ENCODE peak calls at places on chromosomes 5 and 9, in four cellular contexts. One of them, this sample, is unnamed.

GRCh38 chr9:121253821-121254471 is 14.0 kb upstream of the GSN start:
- DNase-seq in IMR-90: no peak
- DNase-seq in mesenchymal stem cell: no peak
- DNase-seq in neuronal stem cell: no peak
- DNase-seq in this sample: no peak

GRCh38 chr9:97441729-97442128 is 29.8 kb downstream of the TDRD7 start:
- DNase-seq in mesenchymal stem cell: no peak
- DNase-seq in IMR-90: no peak
- DNase-seq in neuronal stem cell: no peak
- DNase-seq in this sample: no peak

GRCh38 chr5:127080001-127080478 is 6.7 kb upstream of the C5orf63 start:
- DNase-seq in IMR-90: no peak
- DNase-seq in neuronal stem cell: no peak
- DNase-seq in mesenchymal stem cell: peak; percentile 9
- DNase-seq in this sample: peak; percentile 76

GRCh38 chr9:109225629-109226028 is 58.6 kb upstream of the FRRS1L start:
- DNase-seq in neuronal stem cell: no peak
- DNase-seq in mesenchymal stem cell: no peak
- DNase-seq in IMR-90: no peak
- DNase-seq in this sample: no peak

GRCh38 chr5:32445831-32446614 is 1.5 kb upstream of the ZFR start:
- DNase-seq in IMR-90: no peak
- DNase-seq in neuronal stem cell: no peak
- DNase-seq in mesenchymal stem cell: no peak
- DNase-seq in this sample: no peak

GRCh38 chr9:122095010-122095767 is 2.1 kb upstream of the TTLL11 start:
- DNase-seq in IMR-90: peak; percentile 65
- DNase-seq in mesenchymal stem cell: peak; percentile 73
- DNase-seq in neuronal stem cell: peak; percentile 66
- DNase-seq in this sample: peak; percentile 44

GRCh38 chr9:114047717-114048116 is 30.4 kb downstream of the AMBP start:
- DNase-seq in neuronal stem cell: no peak
- DNase-seq in IMR-90: no peak
- DNase-seq in mesenchymal stem cell: peak; percentile 15
- DNase-seq in this sample: peak; percentile 17

GRCh38 chr9:37301369-37302172 is 120.9 kb upstream of the GRHPR start:
- DNase-seq in mesenchymal stem cell: no peak
- DNase-seq in neuronal stem cell: no peak
- DNase-seq in IMR-90: no peak
- DNase-seq in this sample: no peak

GRCh38 chr5:1065891-1066650 is 45.8 kb downstream of the SLC12A7 start:
- DNase-seq in neuronal stem cell: no peak
- DNase-seq in mesenchymal stem cell: no peak
- DNase-seq in IMR-90: no peak
- DNase-seq in this sample: no peak

GRCh38 chr5:139671096-139671841 is 23.1 kb downstream of the CXXC5 start:
- DNase-seq in mesenchymal stem cell: peak; percentile 47
- DNase-seq in IMR-90: no peak
- DNase-seq in neuronal stem cell: no peak
- DNase-seq in this sample: no peak

GRCh38 chr5:69238760-69239251 is 4.1 kb downstream of the CDK7 start:
- DNase-seq in IMR-90: peak; percentile 96
- DNase-seq in mesenchymal stem cell: peak; percentile 69
- DNase-seq in neuronal stem cell: no peak
- DNase-seq in this sample: peak; percentile 85

GRCh38 chr9:134374301-134375010 is 48.2 kb downstream of the RXRA start:
- DNase-seq in mesenchymal stem cell: no peak
- DNase-seq in neuronal stem cell: no peak
- DNase-seq in IMR-90: no peak
- DNase-seq in this sample: no peak

GRCh38 chr5:156383510-156383909 is 56.5 kb downstream of the SGCD start:
- DNase-seq in mesenchymal stem cell: peak; percentile 79
- DNase-seq in neuronal stem cell: no peak
- DNase-seq in IMR-90: peak; percentile 90
- DNase-seq in this sample: no peak

GRCh38 chr5:38675443-38675842 is 119.0 kb upstream of the LIFR start:
- DNase-seq in neuronal stem cell: no peak
- DNase-seq in mesenchymal stem cell: no peak
- DNase-seq in IMR-90: no peak
- DNase-seq in this sample: no peak

GRCh38 chr5:137142371-137143243 is 356.5 kb downstream of the SPOCK1 start:
- DNase-seq in mesenchymal stem cell: peak; percentile 91
- DNase-seq in IMR-90: peak; percentile 94
- DNase-seq in neuronal stem cell: no peak
- DNase-seq in this sample: no peak

GRCh38 chr9:31168161-31168560 is 1216.3 kb upstream of the ACO1 start:
- DNase-seq in mesenchymal stem cell: no peak
- DNase-seq in neuronal stem cell: no peak
- DNase-seq in IMR-90: no peak
- DNase-seq in this sample: no peak

GRCh38 chr5:77560677-77561263 is 68.7 kb upstream of the WDR41 start:
- DNase-seq in mesenchymal stem cell: peak; percentile 53
- DNase-seq in neuronal stem cell: peak; percentile 24
- DNase-seq in IMR-90: peak; percentile 55
- DNase-seq in this sample: peak; percentile 70

GRCh38 chr5:84494453-84494852 is 109.8 kb upstream of the EDIL3 start:
- DNase-seq in neuronal stem cell: no peak
- DNase-seq in mesenchymal stem cell: peak; percentile 87
- DNase-seq in IMR-90: peak; percentile 95
- DNase-seq in this sample: no peak

GRCh38 chr5:169343761-169344160 is 42.8 kb upstream of the SLIT3 start:
- DNase-seq in mesenchymal stem cell: no peak
- DNase-seq in neuronal stem cell: no peak
- DNase-seq in IMR-90: no peak
- DNase-seq in this sample: no peak

GRCh38 chr5:172921906-172922305 is 37.3 kb upstream of the RPL26L1 start:
- DNase-seq in mesenchymal stem cell: no peak
- DNase-seq in neuronal stem cell: no peak
- DNase-seq in IMR-90: no peak
- DNase-seq in this sample: no peak

GRCh38 chr5:50663636-50664035 is 2.8 kb upstream of the PARP8 start:
- DNase-seq in mesenchymal stem cell: no peak
- DNase-seq in IMR-90: no peak
- DNase-seq in neuronal stem cell: no peak
- DNase-seq in this sample: no peak

GRCh38 chr5:137833463-137833862 is 34.2 kb upstream of the MYOT start:
- DNase-seq in mesenchymal stem cell: peak; percentile 50
- DNase-seq in neuronal stem cell: no peak
- DNase-seq in IMR-90: peak; percentile 47
- DNase-seq in this sample: peak; percentile 63

GRCh38 chr9:4508246-4508906 is 18.1 kb downstream of the SLC1A1 start:
- DNase-seq in IMR-90: peak; percentile 53
- DNase-seq in neuronal stem cell: no peak
- DNase-seq in mesenchymal stem cell: peak; percentile 72
- DNase-seq in this sample: peak; percentile 66

GRCh38 chr5:179264053-179264540 is 81.2 kb downstream of the ADAMTS2 start:
- DNase-seq in neuronal stem cell: no peak
- DNase-seq in mesenchymal stem cell: no peak
- DNase-seq in IMR-90: no peak
- DNase-seq in this sample: no peak

GRCh38 chr9:71119746-71120145 is 1.7 kb downstream of the TRPM3 start:
- DNase-seq in IMR-90: no peak
- DNase-seq in mesenchymal stem cell: no peak
- DNase-seq in neuronal stem cell: peak; percentile 43
- DNase-seq in this sample: no peak

GRCh38 chr9:130258999-130259398 is 6.6 kb upstream of the HMCN2 start:
- DNase-seq in neuronal stem cell: no peak
- DNase-seq in IMR-90: no peak
- DNase-seq in mesenchymal stem cell: no peak
- DNase-seq in this sample: no peak

GRCh38 chr5:88833371-88834107 is 49.4 kb downstream of the MEF2C start:
- DNase-seq in neuronal stem cell: no peak
- DNase-seq in IMR-90: peak; percentile 74
- DNase-seq in mesenchymal stem cell: peak; percentile 51
- DNase-seq in this sample: no peak

GRCh38 chr9:73079326-73079725 is 72.3 kb upstream of the ANXA1 start:
- DNase-seq in mesenchymal stem cell: no peak
- DNase-seq in neuronal stem cell: no peak
- DNase-seq in IMR-90: no peak
- DNase-seq in this sample: no peak

GRCh38 chr9:129330711-129331279 is 152.7 kb upstream of the IER5L start:
- DNase-seq in mesenchymal stem cell: no peak
- DNase-seq in IMR-90: no peak
- DNase-seq in neuronal stem cell: no peak
- DNase-seq in this sample: peak; percentile 26

GRCh38 chr5:113378486-113378885 is 56.3 kb downstream of the TSSK1B start:
- DNase-seq in neuronal stem cell: no peak
- DNase-seq in mesenchymal stem cell: peak; percentile 11
- DNase-seq in IMR-90: no peak
- DNase-seq in this sample: peak; percentile 22

GRCh38 chr9:17906841-17907779 is 328.2 kb downstream of the SH3GL2 start:
- DNase-seq in mesenchymal stem cell: no peak
- DNase-seq in neuronal stem cell: peak; percentile 42
- DNase-seq in IMR-90: no peak
- DNase-seq in this sample: no peak

GRCh38 chr9:94084314-94084713 is at the start of gene PTPDC1:
- DNase-seq in mesenchymal stem cell: peak; percentile 85
- DNase-seq in neuronal stem cell: peak; percentile 62
- DNase-seq in IMR-90: peak; percentile 89
- DNase-seq in this sample: no peak

GRCh38 chr5:159901772-159902171 is 14.5 kb upstream of the ADRA1B start:
- DNase-seq in mesenchymal stem cell: no peak
- DNase-seq in IMR-90: no peak
- DNase-seq in neuronal stem cell: no peak
- DNase-seq in this sample: no peak

GRCh38 chr5:176725521-176725920 is 78.2 kb downstream of the TSPAN17 start:
- DNase-seq in IMR-90: no peak
- DNase-seq in mesenchymal stem cell: no peak
- DNase-seq in neuronal stem cell: no peak
- DNase-seq in this sample: no peak

GRCh38 chr5:93591323-93591945 is 8.4 kb downstream of the NR2F1 start:
- DNase-seq in IMR-90: no peak
- DNase-seq in neuronal stem cell: no peak
- DNase-seq in mesenchymal stem cell: no peak
- DNase-seq in this sample: no peak

GRCh38 chr5:158303261-158303660 is 444.3 kb upstream of the CLINT1 start:
- DNase-seq in neuronal stem cell: no peak
- DNase-seq in IMR-90: no peak
- DNase-seq in mesenchymal stem cell: no peak
- DNase-seq in this sample: no peak

DNA sequence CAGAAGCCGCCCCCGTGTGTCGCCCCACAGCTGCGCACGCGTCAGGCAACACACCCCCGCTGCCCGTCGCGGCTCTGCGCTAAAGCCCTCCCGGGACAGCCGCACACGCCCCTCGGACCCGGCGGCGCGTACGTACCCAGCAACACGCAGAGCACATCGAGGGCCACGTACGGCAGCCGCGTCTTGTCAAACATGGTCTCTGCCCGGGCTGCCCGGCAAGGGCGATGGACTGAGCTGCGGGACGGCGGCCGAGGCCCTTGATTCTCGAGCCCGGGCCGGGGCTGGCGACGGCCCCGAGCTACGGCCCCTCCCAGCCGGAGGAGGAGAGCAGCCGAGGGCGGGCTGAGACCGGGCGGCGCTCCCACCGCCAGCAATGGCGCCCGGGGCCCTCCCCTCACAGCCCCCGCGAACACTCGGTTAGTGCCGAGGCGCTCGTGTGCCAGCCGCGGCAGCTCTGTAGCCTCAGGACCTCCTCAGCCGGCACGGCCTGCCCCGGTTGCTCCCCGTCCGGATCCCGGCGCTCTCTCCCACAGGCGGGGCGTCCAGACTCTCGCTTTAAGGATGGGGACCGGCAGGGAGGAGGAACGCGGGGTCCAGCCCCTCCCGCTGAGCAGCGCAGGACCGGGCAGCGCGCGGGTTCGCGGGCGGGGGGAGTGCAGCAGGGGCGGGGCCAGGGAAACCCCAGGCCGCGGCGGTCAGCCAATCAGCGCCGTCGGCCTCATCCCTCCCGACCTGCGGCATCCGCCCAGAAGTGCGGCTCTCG is at the start of gene PLPP1:
- DNase-seq in IMR-90: peak; percentile 83
- DNase-seq in neuronal stem cell: peak; percentile 90
- DNase-seq in mesenchymal stem cell: peak; percentile 92
- DNase-seq in this sample: peak; percentile 84
- H3K14ac ChIP-seq in IMR-90: peak within 1 kb of the TSS; percentile 93
- H3K14ac ChIP-seq in neuronal stem cell: peak within 1 kb of the TSS; percentile 94
- H3K14ac ChIP-seq in mesenchymal stem cell: no peak within 1 kb of the TSS
- H3K14ac ChIP-seq in this sample: peak within 1 kb of the TSS; percentile 98

GRCh38 chr5:174235226-174235992 is 189.9 kb downstream of the NSG2 start:
- DNase-seq in neuronal stem cell: no peak
- DNase-seq in mesenchymal stem cell: no peak
- DNase-seq in IMR-90: no peak
- DNase-seq in this sample: no peak
- H3K14ac ChIP-seq in neuronal stem cell: no peak overlapping the region
- H3K14ac ChIP-seq in mesenchymal stem cell: no peak overlapping the region
- H3K14ac ChIP-seq in IMR-90: no peak overlapping the region
- H3K14ac ChIP-seq in this sample: no peak overlapping the region

GRCh38 chr9:126406075-126406675 is 79.5 kb downstream of the MVB12B start:
- DNase-seq in neuronal stem cell: no peak
- DNase-seq in mesenchymal stem cell: no peak
- DNase-seq in IMR-90: peak; percentile 26
- DNase-seq in this sample: no peak
- H3K14ac ChIP-seq in neuronal stem cell: no peak overlapping the region
- H3K14ac ChIP-seq in mesenchymal stem cell: no peak overlapping the region
- H3K14ac ChIP-seq in IMR-90: no peak overlapping the region
- H3K14ac ChIP-seq in this sample: no peak overlapping the region

GRCh38 chr5:26691486-26691885 is 346.9 kb downstream of the CDH9 start:
- DNase-seq in IMR-90: no peak
- DNase-seq in mesenchymal stem cell: no peak
- DNase-seq in neuronal stem cell: no peak
- DNase-seq in this sample: no peak
- H3K14ac ChIP-seq in IMR-90: no peak overlapping the region
- H3K14ac ChIP-seq in mesenchymal stem cell: no peak overlapping the region
- H3K14ac ChIP-seq in neuronal stem cell: no peak overlapping the region
- H3K14ac ChIP-seq in this sample: no peak overlapping the region

GRCh38 chr9:89370593-89370992 is 52.3 kb downstream of the SECISBP2 start:
- DNase-seq in neuronal stem cell: no peak
- DNase-seq in mesenchymal stem cell: no peak
- DNase-seq in IMR-90: no peak
- DNase-seq in this sample: no peak
- H3K14ac ChIP-seq in neuronal stem cell: peak overlapping the region; percentile 65
- H3K14ac ChIP-seq in mesenchymal stem cell: no peak overlapping the region
- H3K14ac ChIP-seq in IMR-90: no peak overlapping the region
- H3K14ac ChIP-seq in this sample: no peak overlapping the region

GRCh38 chr9:95605826-95606555 is 89.2 kb upstream of the PTCH1 start:
- DNase-seq in IMR-90: no peak
- DNase-seq in mesenchymal stem cell: peak; percentile 52
- DNase-seq in neuronal stem cell: peak; percentile 84
- DNase-seq in this sample: no peak
- H3K14ac ChIP-seq in IMR-90: no peak overlapping the region
- H3K14ac ChIP-seq in mesenchymal stem cell: no peak overlapping the region
- H3K14ac ChIP-seq in neuronal stem cell: no peak overlapping the region
- H3K14ac ChIP-seq in this sample: no peak overlapping the region

This sample was measured in trophoblast cell.